ENCODE peak calls at places on chromosome 22, in six cellular contexts. T is CD8-positive, alpha-beta T cell; Y is right lobe of liver; I is A549; Q is sigmoid colon; F is body of pancreas. C is an unnamed sample.
A peak's percentile ranks its signal among the peaks of the same experiment; 100 is the strongest.

GRCh38 chr22:45576273-45576625 is 73.6 kb downstream of the FBLN1 start:
- DNase-seq in I (no peak), T (no peak), Q (no peak), Y (no peak), F (no peak), C (no peak)

GRCh38 chr22:46846832-46847355 is 84.4 kb downstream of the TBC1D22A start:
- DNase-seq in F (no peak), Y (no peak), I (no peak), Q (no peak), T (no peak), C (no peak)

GRCh38 chr22:41028841-41029240 is 63.6 kb upstream of the EP300 start:
- DNase-seq in T (no peak), I (no peak), Q (no peak), F (no peak), Y (no peak), C (peak; percentile 92)

GRCh38 chr22:28989035-28989464 is 72.6 kb downstream of the C22orf31 start:
- DNase-seq in Y (no peak), T (no peak), I (no peak), Q (no peak), F (no peak), C (peak; percentile 75)

GRCh38 chr22:47143249-47143938 is 380.9 kb downstream of the TBC1D22A start:
- DNase-seq in F (peak; percentile 56), I (no peak), T (no peak), Y (no peak), Q (no peak), C (no peak)

GRCh38 chr22:40033586-40034380 is 39.0 kb downstream of the FAM83F start:
- DNase-seq in T (no peak), Y (peak; percentile 38), Q (peak; percentile 42), F (no peak), I (no peak), C (no peak)

GRCh38 chr22:45889539-45890350 is 87.2 kb downstream of the WNT7B start:
- DNase-seq in Y (no peak), I (no peak), T (no peak), Q (no peak), F (no peak), C (peak; percentile 40)

GRCh38 chr22:29202231-29203192 is 3.2 kb upstream of the EMID1 start:
- DNase-seq in T (peak; percentile 31), Y (peak; percentile 62), Q (no peak), F (peak; percentile 18), I (peak; percentile 18), C (peak; percentile 46)

GRCh38 chr22:36873614-36874308 is 13.0 kb downstream of the NCF4 start:
- DNase-seq in F (peak; percentile 56), Y (peak; percentile 69), I (peak; percentile 67), T (no peak), Q (no peak), C (peak; percentile 28)

GRCh38 chr22:42169055-42169469 is 38.5 kb upstream of the CYP2D6 start:
- DNase-seq in T (peak; percentile 51), Y (peak; percentile 65), I (peak; percentile 78), F (peak; percentile 79), Q (peak; percentile 78), C (peak; percentile 39)

GRCh38 chr22:46490538-46490937 is 46.9 kb downstream of the CELSR1 start:
- DNase-seq in Q (no peak), F (no peak), T (no peak), I (no peak), Y (no peak), C (no peak)

GRCh38 chr22:45310331-45311032 is 748 bp downstream of the FAM118A start:
- DNase-seq in T (no peak), F (peak; percentile 23), I (no peak), Y (no peak), Q (peak; percentile 76), C (no peak)

GRCh38 chr22:36787594-36787993 is 11.7 kb upstream of the IFT27 start:
- DNase-seq in F (no peak), Y (no peak), Q (no peak), T (no peak), I (no peak), C (no peak)

GRCh38 chr22:31754813-31755212 is 994 bp downstream of the DEPDC5 start:
- DNase-seq in Y (peak; percentile 73), T (no peak), Q (no peak), F (no peak), I (no peak), C (no peak)

GRCh38 chr22:31866918-31867317 is 77.4 kb upstream of the YWHAH start:
- DNase-seq in I (no peak), Q (no peak), Y (no peak), T (no peak), F (no peak), C (no peak)

GRCh38 chr22:48071305-48071704 is 1308.9 kb downstream of the TBC1D22A start:
- DNase-seq in I (no peak), Y (no peak), F (no peak), T (no peak), Q (peak; percentile 26), C (no peak)

GRCh38 chr22:41367680-41368542 is 13.8 kb upstream of the TEF start:
- DNase-seq in Y (peak; percentile 77), Q (peak; percentile 88), F (peak; percentile 73), I (no peak), T (no peak), C (peak; percentile 49)

GRCh38 chr22:40593460-40594273 is 42.9 kb downstream of the MRTFA start:
- DNase-seq in T (no peak), I (no peak), Y (no peak), F (no peak), Q (no peak), C (no peak)

GRCh38 chr22:24271406-24271760 is 752 bp downstream of the SPECC1L start:
- DNase-seq in I (no peak), F (peak; percentile 42), Q (no peak), T (no peak), Y (no peak), C (peak; percentile 30)

GRCh38 chr22:44249376-44250147 is 63.2 kb downstream of the SHISAL1 start:
- DNase-seq in I (no peak), T (no peak), Y (no peak), F (no peak), Q (no peak), C (no peak)

GRCh38 chr22:30605449-30606110 is 1.4 kb upstream of the TCN2 start:
- DNase-seq in Q (no peak), I (peak; percentile 69), F (peak; percentile 68), Y (peak; percentile 58), T (no peak), C (peak; percentile 10)

GRCh38 chr22:22666307-22667091 is 22.1 kb downstream of the GGTLC2 start:
- DNase-seq in T (no peak), Y (peak; percentile 63), F (peak; percentile 57), I (peak; percentile 8), Q (no peak), C (no peak)

GRCh38 chr22:19959587-19960490 is 18.2 kb upstream of the TXNRD2 start:
- DNase-seq in F (no peak), I (no peak), Y (no peak), Q (peak; percentile 65), T (no peak), C (no peak)
- H3K4me3 ChIP-seq in F (no peak overlapping the region), I (no peak overlapping the region), Y (peak overlapping the region; percentile 55), Q (no peak overlapping the region), T (no peak overlapping the region), C (no peak overlapping the region)

DNA sequence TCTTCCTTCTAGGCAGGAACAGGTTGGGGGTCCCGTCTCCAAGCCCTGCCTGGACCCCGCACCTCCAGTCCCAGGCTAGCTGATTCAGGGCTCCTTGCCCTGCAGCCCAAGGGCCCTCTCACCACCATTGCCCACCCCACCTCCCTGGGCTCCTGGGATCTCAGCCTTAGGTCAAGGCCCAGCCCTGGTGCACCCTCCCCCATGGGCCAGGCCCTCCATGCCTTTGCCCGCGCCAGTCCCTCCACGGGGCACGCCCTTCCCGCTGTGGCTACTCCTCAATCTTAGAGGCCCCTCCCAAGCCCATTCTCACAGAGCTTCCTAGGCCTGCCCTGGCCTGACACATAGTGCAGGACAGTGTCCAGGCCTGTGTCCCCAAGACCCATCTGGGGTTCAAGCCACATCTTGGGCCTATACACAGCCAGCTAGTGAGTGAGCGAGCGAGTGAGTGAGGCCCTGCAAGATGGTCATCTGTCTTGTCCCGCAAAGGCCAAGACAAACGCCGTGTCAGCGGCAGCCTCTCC is 6.9 kb downstream of the GP1BB start:
- DNase-seq in Q (no peak), T (no peak), Y (no peak), F (no peak), I (no peak), C (no peak)
- H3K4me3 ChIP-seq in Q (no peak overlapping the region), T (no peak overlapping the region), Y (no peak overlapping the region), F (no peak overlapping the region), I (no peak overlapping the region), C (no peak overlapping the region)

DNA sequence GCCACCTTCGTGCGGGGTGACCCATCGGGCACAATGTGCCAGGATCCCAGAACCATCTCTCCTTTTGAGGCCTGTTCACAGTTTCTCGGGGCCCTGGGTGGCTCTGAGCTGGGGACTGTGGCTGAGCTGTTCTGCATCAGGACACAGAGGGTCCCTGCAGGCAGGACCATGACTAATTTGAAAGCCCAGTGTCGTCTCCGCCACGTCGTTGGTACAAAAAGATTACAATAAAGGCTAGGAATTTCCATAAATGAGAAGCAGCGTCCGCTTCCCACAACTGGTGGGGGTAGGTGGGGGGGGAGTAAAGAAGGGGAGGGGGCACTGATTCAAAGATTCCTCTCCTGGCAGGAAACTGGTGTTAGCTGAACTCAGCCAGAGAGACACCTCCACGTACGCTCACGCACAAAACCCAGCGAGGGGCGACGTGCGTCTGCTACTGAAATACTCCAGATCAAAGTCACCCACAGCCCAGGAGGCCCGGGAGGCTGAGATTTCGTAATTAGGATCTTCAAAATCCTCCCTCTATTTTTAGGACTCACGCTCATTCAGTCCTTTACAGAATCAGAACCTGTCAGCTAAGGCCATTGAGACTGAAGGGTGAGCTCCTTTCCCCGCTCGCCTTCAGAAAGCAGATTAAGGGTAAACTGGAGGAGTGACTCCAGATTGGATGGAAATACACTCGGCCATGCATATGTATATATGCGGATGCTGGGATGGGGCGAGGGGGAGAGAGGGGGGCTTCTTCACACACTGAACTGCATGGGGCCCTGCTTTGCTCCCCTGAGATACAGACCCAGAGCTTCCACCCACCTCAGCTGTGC is 10.9 kb downstream of the MN1 start:
- DNase-seq in Y (no peak), I (no peak), F (no peak), Q (no peak), T (no peak), C (peak; percentile 71)
- H3K4me3 ChIP-seq in Y (no peak overlapping the region), I (no peak overlapping the region), F (no peak overlapping the region), Q (no peak overlapping the region), T (no peak overlapping the region), C (peak overlapping the region; percentile 16)

GRCh38 chr22:49719046-49719445 is 108.6 kb downstream of the BRD1 start:
- DNase-seq in I (no peak), Y (no peak), Q (no peak), F (no peak), T (no peak), C (no peak)

GRCh38 chr22:49716441-49716840 is 111.2 kb downstream of the BRD1 start:
- DNase-seq in Y (no peak), I (no peak), T (no peak), Q (no peak), F (no peak), C (no peak)

GRCh38 chr22:49717322-49717919 is 110.3 kb downstream of the BRD1 start:
- DNase-seq in Y (no peak), T (no peak), F (no peak), Q (no peak), I (no peak), C (no peak)

GRCh38 chr22:49720279-49720959 is 107.3 kb downstream of the BRD1 start:
- DNase-seq in T (no peak), I (no peak), Y (no peak), Q (no peak), F (no peak), C (no peak)

DNA sequence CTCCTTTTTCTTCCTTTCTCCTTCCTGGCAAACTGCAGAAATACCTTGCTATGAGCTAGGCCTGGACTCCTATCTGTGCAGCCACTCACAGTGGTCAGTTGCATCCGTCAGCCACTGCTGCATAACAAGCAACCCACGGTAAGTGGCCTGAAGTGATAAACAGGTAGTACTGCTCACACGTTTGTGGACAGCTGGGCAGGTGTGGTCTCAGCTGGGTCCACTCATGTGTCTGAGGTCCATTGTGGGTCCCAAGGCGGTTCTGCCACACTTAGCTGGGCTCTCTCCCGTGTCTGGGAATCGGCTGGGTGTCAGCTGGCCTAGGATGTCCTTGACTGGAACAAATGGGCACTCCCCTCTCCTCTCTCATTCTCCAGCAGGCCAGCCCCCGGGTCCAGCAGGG is 109.3 kb downstream of the BRD1 start:
- DNase-seq in T (no peak), Y (no peak), F (no peak), Q (no peak), I (no peak), C (no peak)
- H3K4me3 ChIP-seq in T (no peak overlapping the region), Y (no peak overlapping the region), F (no peak overlapping the region), Q (no peak overlapping the region), I (no peak overlapping the region), C (no peak overlapping the region)

C was measured in astrocyte.